ENCODE peak calls at places on chromosomes 5 and 9, in six cellular contexts. V is IMR-90; N is CD8-positive, alpha-beta memory T cell; F is CD8-positive, alpha-beta T cell; S is AG10803; Y is brain microvascular endothelial cell. R is an unnamed sample.
A peak's percentile ranks its signal among the peaks of the same experiment; 100 is the strongest.

GRCh38 chr5:150579462-150580400 is 60.7 kb upstream of the SYNPO start:
- DNase-seq in Y (no peak), F (no peak), N (no peak), S (no peak), V (no peak), R (no peak)

GRCh38 chr5:112186401-112186990 is 232.6 kb downstream of the EPB41L4A start:
- DNase-seq in N (no peak), F (no peak), V (peak; percentile 53), S (peak; percentile 58), Y (peak; percentile 45), R (peak; percentile 7)

GRCh38 chr5:135225856-135226560 is 173.0 kb downstream of the MACROH2A1 start:
- DNase-seq in F (no peak), S (no peak), Y (no peak), V (no peak), N (no peak), R (no peak)

GRCh38 chr5:114789773-114790402 is 379.8 kb downstream of the TRIM36 start:
- DNase-seq in V (no peak), F (no peak), Y (no peak), S (no peak), N (no peak), R (no peak)

GRCh38 chr5:119630752-119631440 is 1.5 kb downstream of the FAM170A start:
- DNase-seq in N (no peak), V (no peak), S (no peak), Y (no peak), F (no peak), R (no peak)

GRCh38 chr5:68540798-68541590 is 325.4 kb downstream of the PIK3R1 start:
- DNase-seq in F (no peak), V (no peak), Y (no peak), N (no peak), S (no peak), R (no peak)

GRCh38 chr5:123708074-123708806 is 196.3 kb downstream of the CSNK1G3 start:
- DNase-seq in Y (peak; percentile 94), S (peak; percentile 96), F (no peak), V (peak; percentile 90), N (no peak), R (peak; percentile 94)

GRCh38 chr9:93098236-93098946 is 2.4 kb downstream of the CARD19 start:
- DNase-seq in S (peak; percentile 98), N (peak; percentile 26), Y (peak; percentile 94), F (no peak), V (peak; percentile 98), R (peak; percentile 97)

GRCh38 chr9:91177081-91177480 is 184.6 kb downstream of the AUH start:
- DNase-seq in S (no peak), F (no peak), V (no peak), Y (no peak), N (no peak), R (no peak)

GRCh38 chr5:174307031-174307408 is 261.5 kb downstream of the NSG2 start:
- DNase-seq in Y (no peak), F (no peak), N (no peak), S (no peak), V (no peak), R (no peak)

GRCh38 chr5:124504081-124504916 is 242.1 kb downstream of the ZNF608 start:
- DNase-seq in V (peak; percentile 11), S (no peak), Y (peak; percentile 35), N (no peak), F (no peak), R (no peak)

GRCh38 chr9:136326061-136326776 is 1.1 kb upstream of the GPSM1 start:
- DNase-seq in N (no peak), F (no peak), S (peak; percentile 90), V (peak; percentile 92), Y (peak; percentile 34), R (peak; percentile 60)

GRCh38 chr9:90684776-90685175 is 42.2 kb upstream of the DIRAS2 start:
- DNase-seq in F (no peak), N (no peak), S (no peak), Y (no peak), V (no peak), R (no peak)

GRCh38 chr9:92558612-92559374 is 23.0 kb upstream of the ECM2 start:
- DNase-seq in Y (no peak), S (no peak), N (no peak), F (no peak), V (no peak), R (no peak)

GRCh38 chr5:133222979-133223378 is 171.2 kb downstream of the HSPA4 start:
- DNase-seq in S (no peak), F (no peak), Y (no peak), N (no peak), V (no peak), R (no peak)

GRCh38 chr5:170405822-170406221 is 16.7 kb upstream of the KCNMB1 start:
- DNase-seq in V (no peak), F (no peak), N (no peak), S (no peak), Y (no peak), R (no peak)

GRCh38 chr9:126366366-126367011 is 39.9 kb downstream of the MVB12B start:
- DNase-seq in N (no peak), V (no peak), S (peak; percentile 29), Y (no peak), F (no peak), R (no peak)

GRCh38 chr5:52989025-52989780 is at the start of gene ITGA2:
- DNase-seq in S (peak; percentile 37), V (peak; percentile 40), F (no peak), N (peak; percentile 2), Y (peak; percentile 36), R (no peak)

GRCh38 chr9:99660191-99660636 is 161.5 kb upstream of the NR4A3 start:
- DNase-seq in N (no peak), Y (no peak), S (no peak), V (no peak), F (no peak), R (no peak)

GRCh38 chr9:136546697-136547481 is 1.0 kb upstream of the NOTCH1 start:
- DNase-seq in Y (peak; percentile 6), S (peak; percentile 38), V (peak; percentile 35), F (no peak), N (peak; percentile 47), R (no peak)

GRCh38 chr9:8338249-8338721 is 538.7 kb upstream of the DMAC1 start:
- DNase-seq in V (peak; percentile 7), F (no peak), Y (no peak), S (no peak), N (no peak), R (peak; percentile 71)

DNA sequence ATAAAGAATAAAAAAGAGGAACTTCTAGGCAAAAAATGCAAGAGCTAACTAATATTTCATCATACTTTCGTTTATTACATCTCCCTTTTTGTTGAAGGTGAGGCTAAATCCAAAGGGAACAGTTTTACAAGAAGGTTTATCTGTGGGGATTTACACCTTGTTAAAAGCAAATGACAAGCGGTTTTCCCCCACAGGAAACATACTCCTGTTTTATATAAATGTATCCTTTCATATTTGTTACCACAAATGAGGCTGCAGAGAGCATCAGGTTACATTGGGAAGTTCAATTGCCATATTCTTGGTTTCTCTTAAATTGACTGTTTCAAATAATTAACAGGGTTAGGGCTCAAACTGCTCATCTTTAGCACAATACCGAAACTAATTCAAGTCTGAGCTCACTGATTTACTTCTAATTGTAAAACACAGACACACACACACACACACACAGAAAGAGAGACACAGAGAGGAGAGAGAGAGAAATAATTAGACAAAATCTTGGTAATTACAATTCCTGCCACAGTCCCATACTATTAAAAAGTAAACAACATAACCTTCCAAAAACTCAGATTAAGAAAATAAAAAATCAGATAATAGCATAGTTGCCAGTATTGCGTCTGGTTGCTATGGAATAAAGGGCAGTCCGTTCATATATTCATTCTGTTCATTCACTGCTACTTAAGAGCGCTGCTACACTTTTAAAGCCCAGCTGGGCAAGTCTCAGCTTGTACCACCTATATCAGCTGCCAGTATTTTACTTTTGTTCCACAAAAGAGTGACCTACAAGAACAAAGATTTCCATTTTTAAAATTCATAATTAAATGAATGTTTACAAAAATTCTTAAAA is 17.0 kb downstream of the RFX3 start:
- DNase-seq in F (no peak), V (peak; percentile 37), Y (no peak), S (no peak), N (no peak), R (no peak)
- H3K4me3 ChIP-seq in F (no peak overlapping the region), V (no peak overlapping the region), Y (no peak overlapping the region), S (no peak overlapping the region), N (no peak overlapping the region), R (no peak overlapping the region)

GRCh38 chr9:121658166-121658565 is 6.7 kb downstream of the DAB2IP start:
- DNase-seq in N (no peak), S (no peak), V (no peak), F (no peak), Y (no peak), R (no peak)

GRCh38 chr9:121660876-121661275 is 9.4 kb downstream of the DAB2IP start:
- DNase-seq in Y (no peak), S (no peak), V (no peak), N (no peak), F (no peak), R (no peak)

GRCh38 chr9:121656941-121657340 is 5.5 kb downstream of the DAB2IP start:
- DNase-seq in S (no peak), N (no peak), V (no peak), F (no peak), Y (no peak), R (no peak)

GRCh38 chr9:121660367-121660766 is 8.9 kb downstream of the DAB2IP start:
- DNase-seq in N (no peak), Y (no peak), S (no peak), F (no peak), V (no peak), R (no peak)

GRCh38 chr9:121658591-121658990 is 7.2 kb downstream of the DAB2IP start:
- DNase-seq in V (no peak), N (no peak), Y (no peak), F (no peak), S (no peak), R (no peak)
- H3K4me3 ChIP-seq in V (no peak overlapping the region), N (no peak overlapping the region), Y (no peak overlapping the region), F (no peak overlapping the region), S (no peak overlapping the region), R (no peak overlapping the region)

DNA sequence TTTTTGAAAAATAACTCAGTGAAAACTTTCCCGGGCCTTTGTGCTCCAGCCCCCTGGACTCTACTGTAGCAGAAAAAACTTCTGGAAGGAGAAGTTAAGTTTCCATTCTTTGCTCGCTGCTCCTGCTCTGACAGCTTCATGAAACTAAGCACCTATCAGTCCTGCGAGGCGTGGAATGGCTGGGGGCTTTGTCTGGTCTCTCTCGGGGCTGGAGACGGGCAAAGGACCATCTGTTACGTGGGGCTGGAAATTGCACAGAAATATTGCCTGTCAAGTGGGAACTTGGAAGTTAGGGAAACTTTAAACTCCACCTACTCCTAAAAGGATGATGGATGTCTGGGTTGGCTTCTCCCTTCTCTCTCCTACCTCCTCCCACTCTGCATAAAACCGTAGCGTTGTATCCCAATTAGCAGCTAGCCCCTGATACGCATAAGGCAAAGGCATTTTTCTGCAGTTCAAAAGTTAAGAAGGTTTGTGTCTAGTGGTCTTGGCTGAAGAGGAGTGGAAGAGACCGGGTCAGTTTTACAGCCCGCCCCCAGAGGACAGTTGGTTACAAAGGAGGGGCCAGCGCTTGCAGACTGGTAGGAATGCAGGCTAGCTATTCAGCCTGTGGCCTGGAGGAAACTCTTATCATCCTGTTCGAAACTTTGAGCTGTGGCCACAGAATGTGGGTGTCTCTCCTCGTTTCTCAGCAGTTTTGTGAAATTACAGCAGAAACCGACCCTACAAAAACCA is 1.2 kb downstream of the FBXL7 start:
- DNase-seq in N (no peak), S (peak; percentile 85), V (peak; percentile 76), F (no peak), Y (peak; percentile 86), R (peak; percentile 52)
- H3K4me3 ChIP-seq in N (no peak overlapping the region), S (peak overlapping the region; percentile 88), V (peak overlapping the region; percentile 97), F (no peak overlapping the region), Y (peak overlapping the region; percentile 85), R (peak overlapping the region; percentile 90)

DNA sequence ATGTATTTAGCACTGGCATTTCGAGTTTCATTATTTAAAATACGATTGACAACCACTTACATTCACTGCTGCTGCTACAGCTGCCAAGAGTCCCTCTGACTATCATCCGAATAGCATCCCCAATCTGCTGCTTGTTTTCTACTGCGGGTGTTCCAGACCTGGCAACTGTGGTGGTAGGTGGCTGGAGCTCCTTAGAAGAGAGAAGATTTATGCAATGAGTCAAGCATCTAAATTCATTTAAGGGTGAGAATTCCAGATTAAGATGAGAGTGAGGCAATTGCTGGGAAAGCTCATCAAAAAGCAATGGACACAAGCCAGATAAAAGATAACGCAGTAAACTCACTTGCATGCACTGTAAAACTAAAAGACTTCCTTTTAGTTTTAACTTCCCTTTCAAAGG is 3.9 kb downstream of the PLK2 start:
- DNase-seq in V (no peak), F (no peak), S (no peak), N (no peak), Y (no peak), R (no peak)
- H3K4me3 ChIP-seq in V (peak overlapping the region; percentile 29), F (no peak overlapping the region), S (peak overlapping the region; percentile 10), N (no peak overlapping the region), Y (peak overlapping the region; percentile 91), R (peak overlapping the region; percentile 90)